ENCODE peak calls at places on chromosomes 7 and 10, in nine cellular contexts. I is A549, W is retinal pigment epithelial cell, R is dorsolateral prefrontal cortex, H is left ventricle myocardium inferior, V is heart right ventricle, D is fibroblast of lung, Y is tibial nerve, F is suprapubic skin. P is an unnamed sample.

GRCh38 chr10:77082601-77083252 is 554.9 kb downstream of the KCNMA1 start:
- DNase-seq in W (no peak), V (no peak), D (peak), F (no peak), R (no peak), H (no peak), I (no peak), Y (no peak), P (no peak)

GRCh38 chr7:138951953-138952352 is 29.2 kb downstream of the KIAA1549 start:
- DNase-seq in D (no peak), I (no peak), W (no peak), Y (no peak), H (no peak), R (no peak), F (no peak), V (no peak), P (no peak)

GRCh38 chr10:69961864-69962745 is 90.5 kb upstream of the MACROH2A2 start:
- DNase-seq in D (no peak), I (no peak), V (no peak), F (no peak), W (no peak), H (no peak), R (no peak), Y (no peak), P (no peak)

GRCh38 chr10:74930962-74931361 is 104.6 kb downstream of the KAT6B start:
- DNase-seq in D (no peak), F (no peak), H (no peak), V (no peak), I (no peak), Y (no peak), R (no peak), W (no peak), P (no peak)

GRCh38 chr10:118737594-118738302 is 17.0 kb downstream of the CACUL1 start:
- DNase-seq in F (no peak), H (no peak), W (no peak), R (no peak), Y (no peak), D (no peak), V (no peak), I (no peak), P (no peak)

GRCh38 chr10:11846542-11846941 is 23.4 kb downstream of the PROSER2 start:
- DNase-seq in D (no peak), I (no peak), W (no peak), Y (no peak), F (no peak), H (no peak), R (no peak), V (no peak), P (no peak)

GRCh38 chr7:129295015-129295423 is 70.2 kb downstream of the AHCYL2 start:
- DNase-seq in F (no peak), D (peak), Y (no peak), R (no peak), H (no peak), W (no peak), I (no peak), V (no peak), P (no peak)

GRCh38 chr7:44196450-44196872 is 4.3 kb upstream of the YKT6 start:
- DNase-seq in V (peak), D (peak), I (peak), Y (no peak), W (no peak), R (no peak), F (no peak), H (no peak), P (peak)

GRCh38 chr7:82223580-82223979 is 220.0 kb downstream of the CACNA2D1 start:
- DNase-seq in H (no peak), V (no peak), W (no peak), F (no peak), I (no peak), Y (no peak), R (no peak), D (no peak), P (no peak)

GRCh38 chr10:26703096-26703495 is 5.6 kb downstream of the PDSS1 start:
- DNase-seq in D (no peak), F (no peak), W (no peak), R (no peak), I (no peak), Y (no peak), V (no peak), H (no peak), P (no peak)

GRCh38 chr10:30456262-30456661 is 22.3 kb downstream of the MAP3K8 start:
- DNase-seq in H (peak), I (no peak), F (no peak), W (no peak), V (no peak), R (no peak), D (no peak), Y (no peak), P (peak)

GRCh38 chr7:132977234-132977633 is 104.7 kb downstream of the CHCHD3 start:
- DNase-seq in D (no peak), W (no peak), H (no peak), I (no peak), R (no peak), F (no peak), Y (no peak), V (no peak), P (no peak)

GRCh38 chr7:73700070-73700423 is 16.6 kb downstream of the BUD23 start:
- DNase-seq in R (no peak), Y (no peak), V (no peak), H (no peak), I (no peak), W (no peak), F (no peak), D (no peak), P (no peak)

GRCh38 chr10:112949875-112950507 is at the start of gene TCF7L2:
- DNase-seq in F (peak), H (peak), Y (peak), I (peak), V (peak), R (peak), W (peak), D (peak), P (peak)

GRCh38 chr10:102231357-102232318 is 5.5 kb downstream of the ELOVL3 start:
- DNase-seq in I (peak), H (peak), R (no peak), F (no peak), D (no peak), Y (no peak), W (no peak), V (peak), P (peak)

GRCh38 chr7:134742688-134743350 is 36.6 kb upstream of the CALD1 start:
- DNase-seq in H (no peak), Y (no peak), V (peak), W (no peak), F (no peak), I (no peak), D (peak), R (no peak), P (no peak)

GRCh38 chr7:43530553-43531410 is 52.1 kb upstream of the STK17A start:
- DNase-seq in W (no peak), H (no peak), R (no peak), I (no peak), F (no peak), Y (no peak), D (no peak), V (no peak), P (no peak)

GRCh38 chr7:29622335-29623265 is 59.0 kb downstream of the PRR15 start:
- DNase-seq in R (no peak), D (peak), F (no peak), Y (no peak), I (peak), V (no peak), W (peak), H (no peak), P (no peak)

GRCh38 chr10:62924344-62924748 is 108.2 kb upstream of the EGR2 start:
- DNase-seq in Y (no peak), I (no peak), R (no peak), W (no peak), F (no peak), H (no peak), V (no peak), D (no peak), P (no peak)

GRCh38 chr10:78417425-78418370 is 384.0 kb downstream of the RPS24 start:
- DNase-seq in F (no peak), D (no peak), I (no peak), V (no peak), R (no peak), W (no peak), Y (no peak), H (no peak), P (no peak)

GRCh38 chr7:25851332-25852248 is 300.4 kb upstream of the NFE2L3 start:
- DNase-seq in Y (peak), V (peak), W (peak), D (peak), R (peak), F (peak), I (peak), H (peak), P (peak)

GRCh38 chr10:113780681-113781250 is 29.3 kb downstream of the PLEKHS1 start:
- DNase-seq in Y (no peak), D (no peak), W (no peak), V (no peak), R (no peak), F (no peak), I (no peak), H (no peak), P (no peak)

GRCh38 chr7:90772410-90772809 is 176.3 kb downstream of the CDK14 start:
- DNase-seq in R (no peak), W (no peak), I (no peak), Y (no peak), F (no peak), H (no peak), V (no peak), D (no peak), P (no peak)

GRCh38 chr7:151378011-151378410 is 31.8 kb downstream of the WDR86 start:
- DNase-seq in R (no peak), D (no peak), W (no peak), F (peak), Y (no peak), I (no peak), H (no peak), V (no peak), P (no peak)

GRCh38 chr10:86698207-86698940 is 30.1 kb downstream of the LDB3 start:
- DNase-seq in H (no peak), F (no peak), Y (no peak), V (no peak), R (no peak), I (no peak), D (no peak), W (no peak), P (no peak)

GRCh38 chr7:19144661-19145428 is at the start of gene FERD3L:
- DNase-seq in V (no peak), H (no peak), F (no peak), Y (no peak), R (no peak), W (no peak), D (no peak), I (no peak), P (no peak)

GRCh38 chr7:88758355-88759215 is 915 bp upstream of the ZNF804B start:
- DNase-seq in Y (no peak), V (no peak), H (peak), D (no peak), W (peak), R (peak), F (no peak), I (no peak), P (peak)

GRCh38 chr10:16847644-16848043 is 30.4 kb upstream of the RSU1 start:
- DNase-seq in W (no peak), Y (no peak), I (no peak), R (no peak), H (no peak), D (peak), V (no peak), F (no peak), P (no peak)

GRCh38 chr10:91923371-91924211 is at the start of gene BTAF1:
- DNase-seq in H (peak), F (peak), W (peak), I (peak), R (peak), Y (peak), V (peak), D (peak), P (peak)

GRCh38 chr7:47046949-47047348 is 535.0 kb downstream of the TNS3 start:
- DNase-seq in I (no peak), W (no peak), F (no peak), H (no peak), D (no peak), Y (no peak), R (no peak), V (no peak), P (no peak)

GRCh38 chr7:155215576-155216325 is 81.9 kb upstream of the INSIG1 start:
- DNase-seq in F (no peak), W (no peak), Y (no peak), D (no peak), V (no peak), I (no peak), H (no peak), R (no peak), P (no peak)

GRCh38 chr7:155217629-155218028 is 80.0 kb upstream of the INSIG1 start:
- DNase-seq in D (no peak), R (no peak), I (no peak), Y (no peak), H (no peak), W (no peak), F (peak), V (no peak), P (no peak)

GRCh38 chr7:155214328-155214986 is 83.2 kb upstream of the INSIG1 start:
- DNase-seq in H (no peak), I (no peak), W (no peak), D (peak), V (no peak), F (no peak), R (no peak), Y (no peak), P (no peak)

GRCh38 chr7:155218276-155219153 is 79.2 kb upstream of the INSIG1 start:
- DNase-seq in D (no peak), F (no peak), I (no peak), Y (no peak), V (no peak), R (no peak), H (no peak), W (no peak), P (no peak)

GRCh38 chr7:155216475-155217272 is 81.0 kb upstream of the INSIG1 start:
- DNase-seq in H (no peak), W (no peak), D (no peak), F (peak), Y (no peak), V (no peak), R (no peak), I (no peak), P (no peak)
- TF ChIP-seq CTCF in H (no peak), W (no peak), D (no peak), F (no peak), Y (no peak), V (no peak), R (no peak), I (no peak), P (no peak)

DNA sequence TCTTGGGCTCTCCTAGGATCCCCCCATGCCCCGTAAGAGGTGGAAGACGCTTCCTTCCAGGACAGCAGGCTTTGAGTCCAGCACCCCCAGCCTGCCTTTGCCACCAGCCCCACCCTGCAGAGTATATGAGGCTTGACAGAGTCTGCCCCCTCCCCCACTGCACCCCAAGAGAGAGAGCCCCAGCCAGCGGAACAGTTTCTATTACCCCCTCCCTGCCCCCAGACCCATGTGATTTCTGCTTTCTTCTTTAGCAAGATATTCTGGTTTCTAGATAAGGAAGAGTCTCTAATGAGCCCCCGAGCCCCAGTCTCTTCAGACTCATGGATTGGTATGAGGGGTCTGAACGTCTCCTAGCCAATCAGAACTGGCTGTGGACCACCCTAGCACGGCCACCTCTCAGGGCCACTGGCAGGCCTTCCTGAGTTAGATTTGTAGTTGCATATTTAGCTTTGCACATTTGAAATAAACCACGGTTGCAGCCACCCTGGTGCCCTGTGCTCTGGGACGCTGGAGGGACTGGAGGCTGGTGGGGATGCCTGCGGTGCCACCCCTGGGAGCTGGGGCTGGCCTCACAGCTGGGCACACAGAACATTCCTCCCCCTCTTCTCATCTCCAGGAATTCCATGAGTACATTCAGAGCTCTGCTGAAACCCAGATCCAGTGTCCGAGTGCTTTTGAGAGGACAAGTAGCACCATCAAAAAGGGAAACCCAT is 3.0 kb upstream of the SH2B2 start:
- DNase-seq in W (no peak), V (no peak), H (no peak), I (no peak), Y (no peak), F (no peak), D (no peak), R (no peak), P (no peak)
- TF ChIP-seq CTCF in W (no peak), V (no peak), H (no peak), I (no peak), Y (no peak), F (no peak), D (no peak), R (no peak), P (no peak)

DNA sequence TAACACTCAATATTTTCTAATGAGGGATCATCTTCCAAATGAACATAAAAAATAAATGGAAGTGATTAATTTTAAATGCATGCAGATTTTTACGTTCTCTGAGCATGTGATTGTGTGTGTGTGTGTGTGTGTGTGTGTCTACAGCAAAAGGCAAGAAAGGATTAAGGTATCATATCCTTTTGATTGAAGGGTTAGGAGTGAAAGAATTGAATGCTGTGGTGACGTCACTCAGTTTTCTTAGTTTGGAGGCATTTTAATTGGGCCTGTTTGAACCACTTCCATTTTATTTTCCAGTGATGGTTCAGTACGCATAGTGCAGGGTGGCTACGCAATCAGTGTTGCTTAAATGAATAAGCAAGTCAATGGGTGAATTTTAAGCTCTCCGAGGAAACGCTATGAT is 31.2 kb downstream of the TACC2 start:
- DNase-seq in V (no peak), D (no peak), Y (no peak), W (no peak), R (no peak), F (no peak), I (no peak), H (no peak), P (no peak)
- TF ChIP-seq CTCF in V (no peak), D (no peak), Y (no peak), W (no peak), R (no peak), F (no peak), I (no peak), H (no peak), P (no peak)

GRCh38 chr10:79981673-79982485 is 33.0 kb upstream of the SFTPD start:
- DNase-seq in V (peak), F (peak), Y (no peak), H (peak), R (peak), I (peak), W (no peak), D (peak), P (peak)
- TF ChIP-seq CTCF in V (peak), F (peak), Y (no peak), H (peak), R (no peak), I (no peak), W (peak), D (no peak), P (no peak)

DNA sequence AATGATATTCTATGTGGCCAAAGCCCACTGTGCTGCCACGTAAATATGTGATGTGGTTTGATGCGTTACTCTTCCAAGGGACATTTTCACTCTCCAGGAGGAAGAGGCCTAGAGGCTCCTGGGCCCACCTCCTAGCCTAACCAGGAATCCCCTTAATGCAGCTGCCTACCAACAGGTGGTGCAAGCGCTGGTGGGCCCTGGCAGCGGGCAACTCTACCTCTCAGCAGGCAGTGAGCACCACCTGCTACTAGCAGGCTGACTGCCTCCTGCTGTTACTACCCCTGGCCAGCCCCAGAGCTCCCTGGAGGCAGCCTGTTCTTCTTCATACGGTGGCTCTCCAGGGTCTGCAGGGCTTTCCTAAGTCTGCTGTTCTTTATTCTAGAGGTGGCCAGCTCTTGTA is 62.8 kb downstream of the CDH23 start:
- DNase-seq in D (no peak), I (no peak), Y (no peak), F (no peak), W (no peak), R (no peak), H (no peak), V (no peak), P (no peak)
- TF ChIP-seq CTCF in D (no peak), I (no peak), Y (no peak), F (no peak), W (peak), R (no peak), H (no peak), V (no peak), P (no peak)

GRCh38 chr10:90591629-90592028 is 266.2 kb downstream of the HTR7 start:
- DNase-seq in D (no peak), Y (no peak), V (no peak), H (no peak), F (no peak), R (no peak), W (no peak), I (no peak), P (no peak)

GRCh38 chr10:90588222-90588621 is 269.6 kb downstream of the HTR7 start:
- DNase-seq in I (no peak), F (no peak), V (no peak), Y (no peak), R (no peak), D (no peak), W (no peak), H (no peak), P (no peak)

GRCh38 chr10:90587081-90587491 is 270.8 kb downstream of the HTR7 start:
- DNase-seq in D (peak), F (no peak), W (peak), I (no peak), H (no peak), Y (no peak), R (no peak), V (no peak), P (no peak)

GRCh38 chr10:90587561-90587960 is 270.3 kb downstream of the HTR7 start:
- DNase-seq in I (no peak), V (no peak), W (no peak), F (no peak), Y (no peak), R (no peak), D (no peak), H (no peak), P (no peak)

DNA sequence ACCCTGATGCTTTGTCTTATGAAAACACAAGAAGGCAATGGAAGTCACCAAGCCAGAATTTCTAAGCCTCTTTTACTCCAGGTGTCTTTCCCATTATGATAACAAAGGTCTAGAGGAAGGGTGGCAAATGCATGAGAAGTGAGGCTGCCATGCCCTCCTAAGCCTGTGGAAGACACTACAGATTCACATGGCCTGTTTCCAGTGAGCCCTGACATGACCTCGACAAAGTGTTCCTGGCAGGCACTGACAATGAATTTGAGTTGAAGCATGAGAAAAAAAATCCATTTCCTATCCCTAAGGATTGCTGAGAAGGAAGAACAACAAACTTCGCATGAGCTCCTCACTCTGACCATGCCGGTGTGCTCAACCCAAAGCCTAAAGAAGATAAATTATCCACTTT is 268.0 kb downstream of the HTR7 start:
- DNase-seq in I (no peak), W (no peak), F (no peak), R (no peak), Y (no peak), D (no peak), V (no peak), H (no peak), P (no peak)
- TF ChIP-seq CTCF in I (no peak), W (no peak), F (no peak), R (no peak), Y (no peak), D (no peak), V (no peak), H (no peak), P (no peak)

P was measured in GM20000.